ENCODE peak calls at places on chromosomes 11 and 22, in five cellular contexts. One of them, this sample, is unnamed.
A peak's percentile ranks its signal among the peaks of the same experiment; 100 is the strongest.

GRCh38 chr22:23767673-23768548 is at the start of gene CHCHD10:
- DNase-seq in effector memory CD4-positive, alpha-beta T cell: peak; percentile 44
- DNase-seq in stomach: peak; percentile 85
- DNase-seq in IMR-90: peak; percentile 50
- DNase-seq in MM.1S: peak; percentile 78
- DNase-seq in this sample: peak; percentile 92

GRCh38 chr11:17604913-17605230 is 57.8 kb downstream of the OTOG start:
- DNase-seq in effector memory CD4-positive, alpha-beta T cell: no peak
- DNase-seq in stomach: peak; percentile 4
- DNase-seq in IMR-90: no peak
- DNase-seq in MM.1S: no peak
- DNase-seq in this sample: no peak

GRCh38 chr11:34626393-34626792 is 5.5 kb downstream of the EHF start:
- DNase-seq in effector memory CD4-positive, alpha-beta T cell: no peak
- DNase-seq in stomach: no peak
- DNase-seq in IMR-90: peak; percentile 6
- DNase-seq in MM.1S: no peak
- DNase-seq in this sample: no peak

GRCh38 chr22:42428025-42428424 is 4.2 kb downstream of the NFAM1 start:
- DNase-seq in effector memory CD4-positive, alpha-beta T cell: no peak
- DNase-seq in stomach: no peak
- DNase-seq in IMR-90: no peak
- DNase-seq in MM.1S: no peak
- DNase-seq in this sample: no peak

GRCh38 chr11:33687733-33688479 is 12.7 kb downstream of the C11orf91 start:
- DNase-seq in effector memory CD4-positive, alpha-beta T cell: no peak
- DNase-seq in stomach: no peak
- DNase-seq in IMR-90: peak; percentile 78
- DNase-seq in MM.1S: peak; percentile 76
- DNase-seq in this sample: peak; percentile 86

GRCh38 chr11:50298182-50298988 is 265.7 kb downstream of the OR4C45 start:
- DNase-seq in effector memory CD4-positive, alpha-beta T cell: no peak
- DNase-seq in stomach: no peak
- DNase-seq in IMR-90: no peak
- DNase-seq in MM.1S: no peak
- DNase-seq in this sample: no peak

GRCh38 chr22:20776624-20777405 is 2.9 kb downstream of the SERPIND1 start:
- DNase-seq in effector memory CD4-positive, alpha-beta T cell: no peak
- DNase-seq in stomach: no peak
- DNase-seq in IMR-90: no peak
- DNase-seq in MM.1S: no peak
- DNase-seq in this sample: no peak

GRCh38 chr11:70084046-70084984 is 6.2 kb downstream of the ANO1 start:
- DNase-seq in effector memory CD4-positive, alpha-beta T cell: no peak
- DNase-seq in stomach: no peak
- DNase-seq in IMR-90: no peak
- DNase-seq in MM.1S: no peak
- DNase-seq in this sample: no peak

GRCh38 chr11:70916321-70916720 is 336.1 kb downstream of the SHANK2 start:
- DNase-seq in effector memory CD4-positive, alpha-beta T cell: no peak
- DNase-seq in stomach: no peak
- DNase-seq in IMR-90: no peak
- DNase-seq in MM.1S: no peak
- DNase-seq in this sample: no peak

GRCh38 chr11:33452806-33453205 is 195.6 kb downstream of the HIPK3 start:
- DNase-seq in effector memory CD4-positive, alpha-beta T cell: no peak
- DNase-seq in stomach: no peak
- DNase-seq in IMR-90: peak; percentile 94
- DNase-seq in MM.1S: no peak
- DNase-seq in this sample: no peak

GRCh38 chr22:32240461-32240860 is 14.7 kb downstream of the SLC5A4 start:
- DNase-seq in effector memory CD4-positive, alpha-beta T cell: no peak
- DNase-seq in stomach: no peak
- DNase-seq in IMR-90: no peak
- DNase-seq in MM.1S: no peak
- DNase-seq in this sample: no peak

GRCh38 chr11:118342503-118343161 is at the start of gene CD3D:
- DNase-seq in effector memory CD4-positive, alpha-beta T cell: peak; percentile 59
- DNase-seq in stomach: no peak
- DNase-seq in IMR-90: no peak
- DNase-seq in MM.1S: no peak
- DNase-seq in this sample: no peak
- H3K27ac ChIP-seq in effector memory CD4-positive, alpha-beta T cell: peak within 1 kb of the TSS; percentile 93
- H3K27ac ChIP-seq in stomach: peak within 1 kb of the TSS; percentile 42
- H3K27ac ChIP-seq in IMR-90: no peak within 1 kb of the TSS
- H3K27ac ChIP-seq in MM.1S: no peak within 1 kb of the TSS
- H3K27ac ChIP-seq in this sample: no peak within 1 kb of the TSS

DNA sequence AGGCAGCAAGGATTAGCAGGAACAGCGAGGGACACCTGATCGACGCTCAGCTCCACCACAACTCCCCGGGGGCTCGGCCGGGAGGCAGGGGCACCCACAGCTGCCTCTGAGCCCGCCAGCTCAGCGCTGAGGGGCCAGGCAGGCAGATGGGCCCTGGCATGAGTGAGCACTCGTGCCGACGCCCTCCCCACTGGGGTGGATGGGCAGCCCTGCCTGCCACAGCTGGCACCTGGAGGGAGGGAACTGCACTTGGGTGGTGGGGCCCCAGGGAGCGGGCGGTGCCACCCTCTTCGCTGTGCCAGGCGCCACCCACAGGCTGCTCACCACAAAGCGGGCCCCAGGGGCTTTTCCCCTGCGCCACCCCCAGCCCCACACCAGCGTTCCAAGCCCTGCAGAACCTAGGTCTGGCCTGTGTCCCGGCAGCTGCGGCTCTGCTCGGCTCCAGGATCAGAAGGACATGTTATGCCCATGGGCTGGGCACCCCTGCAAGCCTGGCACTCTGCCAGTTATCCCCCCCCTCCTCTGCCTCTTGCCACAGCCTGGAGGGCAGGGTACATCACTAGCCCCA is 28.8 kb downstream of the WNT7B start:
- DNase-seq in effector memory CD4-positive, alpha-beta T cell: no peak
- DNase-seq in stomach: no peak
- DNase-seq in IMR-90: no peak
- DNase-seq in MM.1S: no peak
- DNase-seq in this sample: no peak
- H3K4me3 ChIP-seq in effector memory CD4-positive, alpha-beta T cell: no peak overlapping the region
- H3K4me3 ChIP-seq in stomach: no peak overlapping the region
- H3K4me3 ChIP-seq in IMR-90: no peak overlapping the region
- H3K4me3 ChIP-seq in MM.1S: no peak overlapping the region
- H3K4me3 ChIP-seq in this sample: no peak overlapping the region

GRCh38 chr22:49972163-49973017 is 11.8 kb downstream of the PIM3 start:
- DNase-seq in effector memory CD4-positive, alpha-beta T cell: no peak
- DNase-seq in stomach: peak; percentile 42
- DNase-seq in IMR-90: no peak
- DNase-seq in MM.1S: peak; percentile 0
- DNase-seq in this sample: no peak

GRCh38 chr22:49973018-49973965 is 12.7 kb downstream of the PIM3 start:
- DNase-seq in effector memory CD4-positive, alpha-beta T cell: no peak
- DNase-seq in stomach: no peak
- DNase-seq in IMR-90: no peak
- DNase-seq in MM.1S: peak; percentile 3
- DNase-seq in this sample: no peak

GRCh38 chr22:49976439-49977175 is 16.0 kb downstream of the PIM3 start:
- DNase-seq in effector memory CD4-positive, alpha-beta T cell: no peak
- DNase-seq in stomach: peak; percentile 26
- DNase-seq in IMR-90: no peak
- DNase-seq in MM.1S: no peak
- DNase-seq in this sample: no peak

GRCh38 chr22:49977578-49977977 is 17.0 kb downstream of the PIM3 start:
- DNase-seq in effector memory CD4-positive, alpha-beta T cell: no peak
- DNase-seq in stomach: no peak
- DNase-seq in IMR-90: no peak
- DNase-seq in MM.1S: no peak
- DNase-seq in this sample: no peak

GRCh38 chr22:49975543-49976389 is 15.2 kb downstream of the PIM3 start:
- DNase-seq in effector memory CD4-positive, alpha-beta T cell: no peak
- DNase-seq in stomach: peak; percentile 23
- DNase-seq in IMR-90: no peak
- DNase-seq in MM.1S: no peak
- DNase-seq in this sample: peak; percentile 33
- H3K27ac ChIP-seq in effector memory CD4-positive, alpha-beta T cell: peak overlapping the region; percentile 51
- H3K27ac ChIP-seq in stomach: peak overlapping the region; percentile 74
- H3K27ac ChIP-seq in IMR-90: no peak overlapping the region
- H3K27ac ChIP-seq in MM.1S: no peak overlapping the region
- H3K27ac ChIP-seq in this sample: no peak overlapping the region

DNA sequence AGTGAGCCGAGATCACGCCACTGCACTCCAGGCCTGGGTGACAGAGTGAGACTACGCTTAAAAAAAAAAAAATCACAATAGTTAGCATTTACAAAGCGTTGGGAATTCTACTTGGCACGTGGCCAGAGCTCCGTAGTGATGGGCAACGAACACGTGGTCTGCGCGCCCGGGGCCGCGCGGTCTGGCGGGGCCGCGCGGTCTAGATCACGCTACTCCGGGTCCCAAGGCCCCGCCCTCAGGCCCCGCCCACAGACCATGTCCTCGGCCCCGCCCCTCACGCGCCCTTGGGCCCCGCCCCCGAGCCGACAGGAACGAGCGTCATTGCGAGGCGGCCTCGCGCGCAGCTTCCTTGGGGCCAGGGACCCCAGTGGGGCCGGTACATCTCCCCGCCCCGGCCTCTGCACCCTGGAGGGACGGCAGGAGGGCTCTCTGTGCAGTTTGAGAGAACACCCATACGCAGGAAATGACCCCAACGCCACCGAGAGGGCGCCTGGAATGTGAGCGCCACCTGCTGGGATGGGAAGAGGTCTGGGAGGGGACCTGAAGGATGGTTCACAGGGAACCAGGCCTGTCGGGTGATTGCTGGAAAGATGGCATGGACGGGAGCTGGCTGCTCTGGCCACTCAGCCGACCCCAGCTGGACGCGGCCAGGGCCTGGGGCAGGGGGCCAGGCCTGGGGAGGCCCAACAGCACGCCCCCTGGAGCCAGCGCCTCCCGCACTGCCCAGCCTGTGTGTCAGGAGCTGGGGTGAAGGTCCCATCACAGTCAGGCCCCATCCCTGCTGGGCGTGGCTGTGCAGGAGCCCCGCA is 2.0 kb upstream of the PTDSS2 start:
- DNase-seq in effector memory CD4-positive, alpha-beta T cell: peak; percentile 91
- DNase-seq in stomach: peak; percentile 97
- DNase-seq in IMR-90: peak; percentile 84
- DNase-seq in MM.1S: peak; percentile 93
- DNase-seq in this sample: peak; percentile 96
- H3K4me3 ChIP-seq in effector memory CD4-positive, alpha-beta T cell: peak overlapping the region; percentile 53
- H3K4me3 ChIP-seq in stomach: peak overlapping the region; percentile 52
- H3K4me3 ChIP-seq in IMR-90: peak overlapping the region; percentile 94
- H3K4me3 ChIP-seq in MM.1S: peak overlapping the region; percentile 80
- H3K4me3 ChIP-seq in this sample: peak overlapping the region; percentile 76

DNA sequence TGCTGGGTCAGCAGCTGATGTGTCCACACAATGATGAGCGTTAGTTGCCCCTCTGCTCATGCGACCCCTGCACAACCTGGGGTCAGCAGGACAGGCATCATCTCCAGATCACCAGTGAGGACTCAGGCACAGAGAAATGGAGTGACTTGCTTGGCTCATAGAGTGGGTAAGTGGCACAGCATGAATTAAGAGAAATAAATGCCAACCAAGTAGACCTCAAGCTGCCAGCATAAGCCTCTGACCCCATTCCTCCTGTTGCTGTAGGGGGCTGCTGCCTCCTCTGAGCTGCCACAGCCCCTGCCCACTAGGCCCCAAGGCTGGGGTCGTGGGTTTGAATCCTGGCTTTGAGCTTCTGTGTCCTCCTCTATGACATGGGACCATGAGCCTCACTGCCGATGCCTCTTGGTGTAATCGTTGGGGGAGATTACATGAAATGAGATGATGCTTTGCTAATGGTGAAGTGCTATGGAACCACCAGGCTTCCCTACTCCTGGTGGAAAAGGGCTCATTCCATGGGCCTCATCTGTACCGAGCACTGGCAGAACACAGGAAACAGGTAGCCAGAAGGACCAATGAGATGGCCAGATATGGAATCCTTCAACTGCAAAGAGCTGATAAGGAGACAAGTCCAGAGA is 33.6 kb downstream of the LRRC32 start:
- DNase-seq in effector memory CD4-positive, alpha-beta T cell: no peak
- DNase-seq in stomach: no peak
- DNase-seq in IMR-90: no peak
- DNase-seq in MM.1S: no peak
- DNase-seq in this sample: no peak
- H3K27ac ChIP-seq in effector memory CD4-positive, alpha-beta T cell: no peak overlapping the region
- H3K27ac ChIP-seq in stomach: no peak overlapping the region
- H3K27ac ChIP-seq in IMR-90: no peak overlapping the region
- H3K27ac ChIP-seq in MM.1S: no peak overlapping the region
- H3K27ac ChIP-seq in this sample: no peak overlapping the region

GRCh38 chr11:47399860-47400812 is 8.3 kb upstream of the SLC39A13 start:
- DNase-seq in effector memory CD4-positive, alpha-beta T cell: peak; percentile 15
- DNase-seq in stomach: no peak
- DNase-seq in IMR-90: no peak
- DNase-seq in MM.1S: peak; percentile 21
- DNase-seq in this sample: peak; percentile 24
- H3K4me3 ChIP-seq in effector memory CD4-positive, alpha-beta T cell: peak overlapping the region; percentile 60
- H3K4me3 ChIP-seq in stomach: peak overlapping the region; percentile 75
- H3K4me3 ChIP-seq in IMR-90: peak overlapping the region; percentile 78
- H3K4me3 ChIP-seq in MM.1S: peak overlapping the region; percentile 46
- H3K4me3 ChIP-seq in this sample: peak overlapping the region; percentile 22

DNA sequence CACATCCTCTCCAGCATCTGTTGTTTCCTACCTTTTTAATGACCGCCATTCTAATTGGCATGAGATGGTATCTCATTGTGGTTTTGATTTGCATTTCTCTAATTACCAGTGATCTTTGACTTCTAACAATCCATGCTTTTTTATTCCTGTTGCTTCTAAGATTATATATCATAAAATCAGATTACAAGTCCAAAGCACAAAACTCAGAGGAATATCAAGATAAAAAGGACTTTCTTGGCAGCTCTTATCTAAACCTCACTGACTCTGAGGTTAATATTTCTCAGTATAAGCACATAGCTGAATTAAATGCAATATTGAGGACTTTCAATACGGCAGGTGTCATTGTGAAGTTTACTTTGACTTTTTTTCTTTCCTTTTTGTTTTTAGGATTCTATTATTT is 11.4 kb downstream of the SLC5A12 start:
- DNase-seq in effector memory CD4-positive, alpha-beta T cell: no peak
- DNase-seq in stomach: no peak
- DNase-seq in IMR-90: no peak
- DNase-seq in MM.1S: no peak
- DNase-seq in this sample: no peak
- H3K27ac ChIP-seq in effector memory CD4-positive, alpha-beta T cell: no peak overlapping the region
- H3K27ac ChIP-seq in stomach: no peak overlapping the region
- H3K27ac ChIP-seq in IMR-90: no peak overlapping the region
- H3K27ac ChIP-seq in MM.1S: no peak overlapping the region
- H3K27ac ChIP-seq in this sample: no peak overlapping the region

GRCh38 chr11:19237813-19238212 is 2.9 kb downstream of the E2F8 start:
- DNase-seq in effector memory CD4-positive, alpha-beta T cell: no peak
- DNase-seq in stomach: peak; percentile 66
- DNase-seq in IMR-90: no peak
- DNase-seq in MM.1S: no peak
- DNase-seq in this sample: no peak
- H3K4me3 ChIP-seq in effector memory CD4-positive, alpha-beta T cell: no peak overlapping the region
- H3K4me3 ChIP-seq in stomach: no peak overlapping the region
- H3K4me3 ChIP-seq in IMR-90: no peak overlapping the region
- H3K4me3 ChIP-seq in MM.1S: no peak overlapping the region
- H3K4me3 ChIP-seq in this sample: no peak overlapping the region

DNA sequence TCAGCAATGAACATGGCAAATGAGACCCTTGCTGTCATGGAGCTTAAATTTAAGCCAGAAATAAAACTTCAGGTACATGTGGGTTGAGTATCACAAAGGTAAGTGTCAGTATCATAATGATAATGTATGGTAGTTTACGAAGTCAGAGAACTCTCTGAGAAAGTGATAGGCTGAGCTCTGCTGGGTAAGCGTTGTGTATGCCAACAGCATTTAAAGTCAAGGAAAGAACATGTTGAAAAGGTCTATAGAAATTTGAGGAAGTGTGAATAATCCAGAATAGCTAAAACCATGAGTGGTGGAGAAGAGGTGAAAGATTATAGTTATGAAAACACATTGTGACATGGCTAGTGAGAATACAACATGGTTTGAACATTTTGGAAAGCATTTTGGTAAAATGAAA is 17.4 kb upstream of the CTSC start:
- DNase-seq in effector memory CD4-positive, alpha-beta T cell: no peak
- DNase-seq in stomach: no peak
- DNase-seq in IMR-90: no peak
- DNase-seq in MM.1S: no peak
- DNase-seq in this sample: no peak
- H3K27ac ChIP-seq in effector memory CD4-positive, alpha-beta T cell: no peak overlapping the region
- H3K27ac ChIP-seq in stomach: peak overlapping the region; percentile 33
- H3K27ac ChIP-seq in IMR-90: no peak overlapping the region
- H3K27ac ChIP-seq in MM.1S: no peak overlapping the region
- H3K27ac ChIP-seq in this sample: no peak overlapping the region

This sample was measured in cardiac muscle cell.